ENCODE peak calls at places on chromosomes 4 and X, in four cellular contexts. One of them, this sample, is unnamed.

GRCh38 chr4:172095161-172095560 is 282.0 kb downstream of the GALNTL6 start:
- DNase-seq in fibroblast of lung: peak
- DNase-seq in activated T-cell treated with anti-CD3 and anti-CD28 coated beads for 24 hours: no peak
- DNase-seq in CD8-positive, alpha-beta memory T cell: no peak
- DNase-seq in this sample: no peak

GRCh38 chr4:18571252-18571885 is 549.8 kb upstream of the LCORL start:
- DNase-seq in CD8-positive, alpha-beta memory T cell: no peak
- DNase-seq in fibroblast of lung: no peak
- DNase-seq in activated T-cell treated with anti-CD3 and anti-CD28 coated beads for 24 hours: no peak
- DNase-seq in this sample: no peak

GRCh38 chr4:173845580-173845979 is 315.6 kb upstream of the HAND2 start:
- DNase-seq in activated T-cell treated with anti-CD3 and anti-CD28 coated beads for 24 hours: no peak
- DNase-seq in fibroblast of lung: no peak
- DNase-seq in CD8-positive, alpha-beta memory T cell: no peak
- DNase-seq in this sample: no peak

GRCh38 chrX:2498781-2499302 is 1.9 kb downstream of the DHRSX start:
- DNase-seq in CD8-positive, alpha-beta memory T cell: no peak
- DNase-seq in fibroblast of lung: peak
- DNase-seq in activated T-cell treated with anti-CD3 and anti-CD28 coated beads for 24 hours: no peak
- DNase-seq in this sample: no peak

GRCh38 chrX:103666202-103667107 is 20.0 kb downstream of the MORF4L2 start:
- DNase-seq in fibroblast of lung: no peak
- DNase-seq in CD8-positive, alpha-beta memory T cell: no peak
- DNase-seq in activated T-cell treated with anti-CD3 and anti-CD28 coated beads for 24 hours: no peak
- DNase-seq in this sample: no peak

GRCh38 chr4:24214796-24215195 is 324.9 kb upstream of the PPARGC1A start:
- DNase-seq in CD8-positive, alpha-beta memory T cell: no peak
- DNase-seq in fibroblast of lung: no peak
- DNase-seq in activated T-cell treated with anti-CD3 and anti-CD28 coated beads for 24 hours: no peak
- DNase-seq in this sample: no peak

GRCh38 chr4:55398461-55398860 is 2.7 kb downstream of the TMEM165 start:
- DNase-seq in activated T-cell treated with anti-CD3 and anti-CD28 coated beads for 24 hours: no peak
- DNase-seq in fibroblast of lung: peak
- DNase-seq in CD8-positive, alpha-beta memory T cell: no peak
- DNase-seq in this sample: no peak

GRCh38 chr4:116122131-116122530 is 963.2 kb downstream of the TRAM1L1 start:
- DNase-seq in CD8-positive, alpha-beta memory T cell: no peak
- DNase-seq in fibroblast of lung: peak
- DNase-seq in activated T-cell treated with anti-CD3 and anti-CD28 coated beads for 24 hours: no peak
- DNase-seq in this sample: no peak

This sample was measured in RPMI8226.